ENCODE peak calls at places on chromosomes 4 and X, in ten cellular contexts. One of them, this sample, is unnamed.

GRCh38 chrX:68098431-68098830 is 334.9 kb downstream of the OPHN1 start:
- DNase-seq in K562: no peak
- DNase-seq in nephron progenitor cell: no peak
- DNase-seq in Peyer's patch: no peak
- DNase-seq in mammary epithelial cell: no peak
- DNase-seq in endodermal cell: no peak
- DNase-seq in CD4-positive, alpha-beta T cell: no peak
- DNase-seq in tibial nerve: no peak
- DNase-seq in psoas muscle: no peak
- DNase-seq in WTC11: no peak
- DNase-seq in this sample: no peak

GRCh38 chr4:26985836-26986235 is 125.2 kb downstream of the STIM2 start:
- DNase-seq in K562: no peak
- DNase-seq in nephron progenitor cell: no peak
- DNase-seq in Peyer's patch: no peak
- DNase-seq in mammary epithelial cell: no peak
- DNase-seq in endodermal cell: no peak
- DNase-seq in CD4-positive, alpha-beta T cell: no peak
- DNase-seq in tibial nerve: no peak
- DNase-seq in psoas muscle: no peak
- DNase-seq in WTC11: no peak
- DNase-seq in this sample: no peak

GRCh38 chr4:42359686-42360085 is 37.6 kb upstream of the SHISA3 start:
- DNase-seq in K562: no peak
- DNase-seq in nephron progenitor cell: no peak
- DNase-seq in Peyer's patch: no peak
- DNase-seq in mammary epithelial cell: no peak
- DNase-seq in endodermal cell: no peak
- DNase-seq in CD4-positive, alpha-beta T cell: no peak
- DNase-seq in tibial nerve: no peak
- DNase-seq in psoas muscle: no peak
- DNase-seq in WTC11: no peak
- DNase-seq in this sample: no peak

GRCh38 chr4:13547563-13548041 is 3.3 kb upstream of the NKX3-2 start:
- DNase-seq in K562: no peak
- DNase-seq in nephron progenitor cell: peak
- DNase-seq in Peyer's patch: no peak
- DNase-seq in mammary epithelial cell: no peak
- DNase-seq in endodermal cell: peak
- DNase-seq in CD4-positive, alpha-beta T cell: no peak
- DNase-seq in tibial nerve: no peak
- DNase-seq in psoas muscle: no peak
- DNase-seq in WTC11: peak
- DNase-seq in this sample: no peak

GRCh38 chr4:21191304-21191703 is 491.0 kb downstream of the PACRGL start:
- DNase-seq in K562: no peak
- DNase-seq in nephron progenitor cell: no peak
- DNase-seq in Peyer's patch: no peak
- DNase-seq in mammary epithelial cell: no peak
- DNase-seq in endodermal cell: peak
- DNase-seq in CD4-positive, alpha-beta T cell: no peak
- DNase-seq in tibial nerve: no peak
- DNase-seq in psoas muscle: no peak
- DNase-seq in WTC11: no peak
- DNase-seq in this sample: no peak

GRCh38 chrX:97039363-97040029 is 155.8 kb downstream of the RPA4 start:
- DNase-seq in K562: no peak
- DNase-seq in nephron progenitor cell: no peak
- DNase-seq in Peyer's patch: no peak
- DNase-seq in mammary epithelial cell: peak
- DNase-seq in endodermal cell: no peak
- DNase-seq in CD4-positive, alpha-beta T cell: no peak
- DNase-seq in tibial nerve: no peak
- DNase-seq in psoas muscle: peak
- DNase-seq in WTC11: no peak
- DNase-seq in this sample: no peak

GRCh38 chr4:168755643-168756482 is 254.2 kb downstream of the CBR4 start:
- DNase-seq in K562: no peak
- DNase-seq in nephron progenitor cell: no peak
- DNase-seq in Peyer's patch: no peak
- DNase-seq in mammary epithelial cell: peak
- DNase-seq in endodermal cell: no peak
- DNase-seq in CD4-positive, alpha-beta T cell: no peak
- DNase-seq in tibial nerve: no peak
- DNase-seq in psoas muscle: no peak
- DNase-seq in WTC11: no peak
- DNase-seq in this sample: no peak

GRCh38 chrX:130060122-130061069 is 49.9 kb downstream of the ELF4 start:
- DNase-seq in K562: peak
- DNase-seq in nephron progenitor cell: peak
- DNase-seq in Peyer's patch: peak
- DNase-seq in mammary epithelial cell: peak
- DNase-seq in endodermal cell: peak
- DNase-seq in CD4-positive, alpha-beta T cell: peak
- DNase-seq in tibial nerve: peak
- DNase-seq in psoas muscle: peak
- DNase-seq in WTC11: peak
- DNase-seq in this sample: no peak

GRCh38 chr4:57129477-57129876 is 19.3 kb upstream of the IGFBP7 start:
- DNase-seq in K562: no peak
- DNase-seq in nephron progenitor cell: no peak
- DNase-seq in Peyer's patch: no peak
- DNase-seq in mammary epithelial cell: no peak
- DNase-seq in endodermal cell: no peak
- DNase-seq in CD4-positive, alpha-beta T cell: no peak
- DNase-seq in tibial nerve: no peak
- DNase-seq in psoas muscle: no peak
- DNase-seq in WTC11: no peak
- DNase-seq in this sample: no peak

GRCh38 chrX:16807548-16807947 is 21.3 kb downstream of the TXLNG start:
- DNase-seq in K562: no peak
- DNase-seq in nephron progenitor cell: no peak
- DNase-seq in Peyer's patch: no peak
- DNase-seq in mammary epithelial cell: peak
- DNase-seq in endodermal cell: peak
- DNase-seq in CD4-positive, alpha-beta T cell: no peak
- DNase-seq in tibial nerve: no peak
- DNase-seq in psoas muscle: no peak
- DNase-seq in WTC11: no peak
- DNase-seq in this sample: no peak

GRCh38 chrX:134452591-134452990 is 7.4 kb upstream of the HPRT1 start:
- DNase-seq in K562: no peak
- DNase-seq in nephron progenitor cell: no peak
- DNase-seq in Peyer's patch: no peak
- DNase-seq in mammary epithelial cell: peak
- DNase-seq in endodermal cell: no peak
- DNase-seq in CD4-positive, alpha-beta T cell: no peak
- DNase-seq in tibial nerve: no peak
- DNase-seq in psoas muscle: no peak
- DNase-seq in WTC11: no peak
- DNase-seq in this sample: no peak

DNA sequence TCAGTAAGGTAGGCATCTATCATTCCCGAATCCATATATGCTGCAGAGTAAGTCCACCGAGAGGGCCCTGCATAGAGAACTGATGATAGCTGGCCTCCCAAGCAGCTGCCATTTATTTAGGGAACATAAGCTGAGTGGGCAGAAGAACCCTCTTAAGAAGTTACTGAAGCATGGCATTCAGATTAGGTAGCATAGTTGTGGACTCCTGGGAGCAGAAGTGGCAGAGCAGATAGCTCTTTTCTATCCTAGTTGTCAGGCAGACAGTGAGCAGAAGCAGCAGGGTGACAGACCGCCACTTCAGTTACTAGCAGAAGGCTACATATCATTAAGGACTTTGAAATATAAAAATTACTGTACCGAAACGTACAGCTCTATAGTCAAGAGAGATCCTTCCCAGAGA is 454.7 kb downstream of the PPP4R3C start:
- DNase-seq in K562: no peak
- DNase-seq in nephron progenitor cell: no peak
- DNase-seq in Peyer's patch: no peak
- DNase-seq in mammary epithelial cell: no peak
- DNase-seq in endodermal cell: no peak
- DNase-seq in CD4-positive, alpha-beta T cell: no peak
- DNase-seq in tibial nerve: no peak
- DNase-seq in psoas muscle: no peak
- DNase-seq in WTC11: no peak
- DNase-seq in this sample: no peak
- TF ChIP-seq CTCF in K562: no peak
- TF ChIP-seq CTCF in nephron progenitor cell: no peak
- TF ChIP-seq CTCF in Peyer's patch: no peak
- TF ChIP-seq CTCF in mammary epithelial cell: no peak
- TF ChIP-seq CTCF in endodermal cell: no peak
- TF ChIP-seq CTCF in CD4-positive, alpha-beta T cell: no peak
- TF ChIP-seq CTCF in tibial nerve: no peak
- TF ChIP-seq CTCF in psoas muscle: no peak
- TF ChIP-seq CTCF in WTC11: no peak
- TF ChIP-seq CTCF in this sample: no peak

DNA sequence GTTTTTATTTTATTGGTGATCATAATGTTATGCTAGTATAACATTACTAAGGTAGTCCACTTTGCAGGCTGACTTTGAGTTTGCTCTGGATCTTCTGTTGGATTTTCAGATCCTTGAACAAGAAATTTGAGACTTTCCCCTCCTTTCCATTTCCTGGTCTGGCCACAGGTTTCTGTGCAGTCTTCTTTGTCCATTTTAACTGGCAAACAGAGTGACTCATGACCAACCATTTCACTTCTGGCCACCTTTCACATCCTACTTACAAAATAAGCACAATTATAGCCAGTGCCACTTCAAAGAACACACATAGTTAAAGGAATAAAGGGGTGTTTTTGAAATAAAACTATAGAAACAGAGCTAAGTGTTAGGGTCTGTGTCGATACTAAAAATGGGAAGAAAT is 8.4 kb downstream of the ANK2 start:
- DNase-seq in K562: no peak
- DNase-seq in nephron progenitor cell: no peak
- DNase-seq in Peyer's patch: no peak
- DNase-seq in mammary epithelial cell: peak
- DNase-seq in endodermal cell: no peak
- DNase-seq in CD4-positive, alpha-beta T cell: no peak
- DNase-seq in tibial nerve: no peak
- DNase-seq in psoas muscle: no peak
- DNase-seq in WTC11: no peak
- DNase-seq in this sample: no peak
- TF ChIP-seq CTCF in K562: no peak
- TF ChIP-seq CTCF in nephron progenitor cell: no peak
- TF ChIP-seq CTCF in Peyer's patch: no peak
- TF ChIP-seq CTCF in mammary epithelial cell: no peak
- TF ChIP-seq CTCF in endodermal cell: no peak
- TF ChIP-seq CTCF in CD4-positive, alpha-beta T cell: no peak
- TF ChIP-seq CTCF in tibial nerve: no peak
- TF ChIP-seq CTCF in psoas muscle: no peak
- TF ChIP-seq CTCF in WTC11: no peak
- TF ChIP-seq CTCF in this sample: no peak

GRCh38 chr4:63296773-63297172 is 1112.5 kb downstream of the TECRL start:
- DNase-seq in K562: no peak
- DNase-seq in nephron progenitor cell: peak
- DNase-seq in Peyer's patch: no peak
- DNase-seq in mammary epithelial cell: no peak
- DNase-seq in endodermal cell: peak
- DNase-seq in CD4-positive, alpha-beta T cell: no peak
- DNase-seq in tibial nerve: no peak
- DNase-seq in psoas muscle: no peak
- DNase-seq in WTC11: peak
- DNase-seq in this sample: no peak
- TF ChIP-seq CTCF in K562: no peak
- TF ChIP-seq CTCF in nephron progenitor cell: peak
- TF ChIP-seq CTCF in Peyer's patch: no peak
- TF ChIP-seq CTCF in mammary epithelial cell: no peak
- TF ChIP-seq CTCF in endodermal cell: peak
- TF ChIP-seq CTCF in CD4-positive, alpha-beta T cell: no peak
- TF ChIP-seq CTCF in tibial nerve: no peak
- TF ChIP-seq CTCF in psoas muscle: no peak
- TF ChIP-seq CTCF in WTC11: no peak
- TF ChIP-seq CTCF in this sample: no peak

DNA sequence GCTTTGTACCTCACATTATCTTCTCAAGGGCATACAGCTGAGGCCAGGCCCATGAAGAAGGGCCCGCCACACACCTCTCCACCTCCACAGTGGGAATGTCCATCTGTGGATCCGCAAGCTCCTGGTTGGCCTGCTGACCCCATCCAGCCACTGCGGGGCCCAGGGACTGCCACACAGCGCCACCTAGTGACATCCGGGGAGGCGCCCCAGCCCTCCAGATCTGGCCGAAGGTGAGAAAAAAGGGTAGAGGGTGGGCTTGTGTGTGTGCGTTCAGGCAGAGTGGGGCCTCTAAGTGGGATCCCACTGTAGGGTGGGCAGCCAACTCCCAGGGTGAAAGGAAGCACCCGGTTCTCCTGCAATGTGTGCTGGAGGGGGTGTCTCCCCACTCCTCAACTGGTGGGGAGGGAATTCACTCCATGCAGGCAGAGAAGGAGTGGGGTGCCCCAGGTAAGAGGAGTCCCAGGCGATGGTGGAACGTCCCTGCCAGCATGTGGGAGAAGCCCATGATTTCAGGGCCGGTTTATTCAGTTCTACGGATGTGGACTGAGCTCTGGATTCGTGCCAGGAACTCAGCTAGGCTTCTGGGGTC is 117.3 kb downstream of the ENPP6 start:
- DNase-seq in K562: peak
- DNase-seq in nephron progenitor cell: peak
- DNase-seq in Peyer's patch: peak
- DNase-seq in mammary epithelial cell: no peak
- DNase-seq in endodermal cell: peak
- DNase-seq in CD4-positive, alpha-beta T cell: no peak
- DNase-seq in tibial nerve: no peak
- DNase-seq in psoas muscle: peak
- DNase-seq in WTC11: no peak
- DNase-seq in this sample: no peak
- TF ChIP-seq CTCF in K562: peak
- TF ChIP-seq CTCF in nephron progenitor cell: peak
- TF ChIP-seq CTCF in Peyer's patch: peak
- TF ChIP-seq CTCF in mammary epithelial cell: peak
- TF ChIP-seq CTCF in endodermal cell: peak
- TF ChIP-seq CTCF in CD4-positive, alpha-beta T cell: peak
- TF ChIP-seq CTCF in tibial nerve: peak
- TF ChIP-seq CTCF in psoas muscle: peak
- TF ChIP-seq CTCF in WTC11: no peak
- TF ChIP-seq CTCF in this sample: peak

This sample was measured in AG09319.